ENCODE peak calls at places on chromosomes 3 and 15, in five cellular contexts. One of them, this sample, is unnamed.

GRCh38 chr3:171977426-171977825 is 62.0 kb upstream of the FNDC3B start:
- DNase-seq in uterus: no peak
- DNase-seq in natural killer cell: no peak
- DNase-seq in tibial nerve: no peak
- DNase-seq in nephron progenitor cell: no peak
- DNase-seq in this sample: no peak

GRCh38 chr3:135082706-135083105 is 287.6 kb downstream of the EPHB1 start:
- DNase-seq in uterus: no peak
- DNase-seq in natural killer cell: no peak
- DNase-seq in tibial nerve: no peak
- DNase-seq in nephron progenitor cell: no peak
- DNase-seq in this sample: no peak

GRCh38 chr15:63724760-63725159 is 109.0 kb downstream of the HERC1 start:
- DNase-seq in uterus: no peak
- DNase-seq in natural killer cell: no peak
- DNase-seq in tibial nerve: no peak
- DNase-seq in nephron progenitor cell: no peak
- DNase-seq in this sample: no peak

GRCh38 chr3:59820352-59820934 is 770.6 kb upstream of the CFAP20DC start:
- DNase-seq in uterus: no peak
- DNase-seq in natural killer cell: no peak
- DNase-seq in tibial nerve: no peak
- DNase-seq in nephron progenitor cell: no peak
- DNase-seq in this sample: no peak

GRCh38 chr15:88476635-88477038 is 9.1 kb downstream of the MRPS11 start:
- DNase-seq in uterus: peak
- DNase-seq in natural killer cell: no peak
- DNase-seq in tibial nerve: peak
- DNase-seq in nephron progenitor cell: peak
- DNase-seq in this sample: no peak

GRCh38 chr15:84833447-84833846 is 16.3 kb downstream of the ALPK3 start:
- DNase-seq in uterus: peak
- DNase-seq in natural killer cell: no peak
- DNase-seq in tibial nerve: no peak
- DNase-seq in nephron progenitor cell: no peak
- DNase-seq in this sample: no peak

GRCh38 chr15:67700023-67700422 is 125.3 kb upstream of the SKOR1 start:
- DNase-seq in uterus: no peak
- DNase-seq in natural killer cell: no peak
- DNase-seq in tibial nerve: no peak
- DNase-seq in nephron progenitor cell: no peak
- DNase-seq in this sample: no peak

GRCh38 chr3:52787672-52788625 is 6.6 kb upstream of the ITIH3 start:
- DNase-seq in uterus: no peak
- DNase-seq in natural killer cell: no peak
- DNase-seq in tibial nerve: no peak
- DNase-seq in nephron progenitor cell: no peak
- DNase-seq in this sample: no peak

GRCh38 chr3:177471733-177472480 is 274.6 kb upstream of the TBL1XR1 start:
- DNase-seq in uterus: no peak
- DNase-seq in natural killer cell: no peak
- DNase-seq in tibial nerve: no peak
- DNase-seq in nephron progenitor cell: no peak
- DNase-seq in this sample: no peak

GRCh38 chr3:129313983-129314756 is 35.5 kb downstream of the HMCES start:
- DNase-seq in uterus: no peak
- DNase-seq in natural killer cell: no peak
- DNase-seq in tibial nerve: peak
- DNase-seq in nephron progenitor cell: no peak
- DNase-seq in this sample: no peak

GRCh38 chr15:42890161-42890913 is 30.2 kb downstream of the TTBK2 start:
- DNase-seq in uterus: no peak
- DNase-seq in natural killer cell: no peak
- DNase-seq in tibial nerve: no peak
- DNase-seq in nephron progenitor cell: no peak
- DNase-seq in this sample: no peak

GRCh38 chr3:54213910-54214309 is 91.6 kb downstream of the CACNA2D3 start:
- DNase-seq in uterus: no peak
- DNase-seq in natural killer cell: no peak
- DNase-seq in tibial nerve: no peak
- DNase-seq in nephron progenitor cell: no peak
- DNase-seq in this sample: no peak

GRCh38 chr3:149554826-149555225 is 80.3 kb downstream of the TM4SF4 start:
- DNase-seq in uterus: no peak
- DNase-seq in natural killer cell: no peak
- DNase-seq in tibial nerve: no peak
- DNase-seq in nephron progenitor cell: no peak
- DNase-seq in this sample: no peak

GRCh38 chr3:61806810-61807209 is 245.4 kb downstream of the PTPRG start:
- DNase-seq in uterus: no peak
- DNase-seq in natural killer cell: no peak
- DNase-seq in tibial nerve: no peak
- DNase-seq in nephron progenitor cell: no peak
- DNase-seq in this sample: no peak

GRCh38 chr15:39580630-39581500 is at the start of gene THBS1:
- DNase-seq in uterus: peak
- DNase-seq in natural killer cell: peak
- DNase-seq in tibial nerve: peak
- DNase-seq in nephron progenitor cell: peak
- DNase-seq in this sample: no peak

GRCh38 chr15:70856884-70857546 is 3.1 kb upstream of the LARP6 start:
- DNase-seq in uterus: peak
- DNase-seq in natural killer cell: no peak
- DNase-seq in tibial nerve: peak
- DNase-seq in nephron progenitor cell: no peak
- DNase-seq in this sample: no peak

GRCh38 chr3:24288538-24289236 is 206.0 kb downstream of the THRB start:
- DNase-seq in uterus: peak
- DNase-seq in natural killer cell: no peak
- DNase-seq in tibial nerve: no peak
- DNase-seq in nephron progenitor cell: no peak
- DNase-seq in this sample: no peak